ENCODE peak calls at places on chromosome 1, in five cellular contexts. K is upper lobe of left lung, Q is stomach, U is HCT116, G is GM23338. S is an unnamed sample.

GRCh38 chr1:227793079-227793947 is 22.2 kb upstream of the PRSS38 start:
- DNase-seq in U (no peak), Q (no peak), G (no peak), K (peak; percentile 27), S (no peak)

GRCh38 chr1:247088967-247089366 is 10.4 kb upstream of the ZNF670 start:
- DNase-seq in K (peak; percentile 17), U (no peak), G (no peak), Q (no peak), S (no peak)

GRCh38 chr1:235098547-235098946 is 30.1 kb downstream of the TOMM20 start:
- DNase-seq in U (no peak), K (no peak), Q (no peak), G (no peak), S (no peak)

GRCh38 chr1:39896909-39897685 is 4.6 kb downstream of the MYCL start:
- DNase-seq in G (peak; percentile 54), Q (no peak), K (no peak), U (no peak), S (no peak)

GRCh38 chr1:181166377-181167196 is 78.1 kb downstream of the IER5 start:
- DNase-seq in G (peak; percentile 94), Q (peak; percentile 68), K (no peak), U (peak; percentile 68), S (peak; percentile 80)

GRCh38 chr1:231059566-231060193 is 19.6 kb upstream of the FAM89A start:
- DNase-seq in G (no peak), Q (no peak), K (no peak), U (no peak), S (no peak)

GRCh38 chr1:119075614-119076013 is 64.8 kb downstream of the WARS2 start:
- DNase-seq in K (no peak), Q (no peak), G (no peak), U (no peak), S (no peak)

GRCh38 chr1:181486098-181486420 is 2.7 kb downstream of the CACNA1E start:
- DNase-seq in G (no peak), K (no peak), Q (no peak), U (no peak), S (no peak)

GRCh38 chr1:34176830-34177613 is at the start of gene C1orf94:
- DNase-seq in K (peak; percentile 80), U (no peak), Q (no peak), G (peak; percentile 75), S (no peak)

GRCh38 chr1:9267827-9268581 is 24.7 kb upstream of the SPSB1 start:
- DNase-seq in Q (no peak), G (no peak), U (no peak), K (no peak), S (no peak)

GRCh38 chr1:93114403-93114802 is 35.3 kb downstream of the MTF2 start:
- DNase-seq in Q (no peak), K (no peak), U (no peak), G (no peak), S (no peak)

GRCh38 chr1:216666431-216666830 is 56.8 kb downstream of the ESRRG start:
- DNase-seq in U (no peak), G (no peak), Q (no peak), K (no peak), S (no peak)

GRCh38 chr1:116266864-116267212 is 106.2 kb upstream of the ATP1A1 start:
- DNase-seq in Q (no peak), K (no peak), U (no peak), G (no peak), S (no peak)

GRCh38 chr1:55600243-55600642 is 385.1 kb upstream of the USP24 start:
- DNase-seq in K (no peak), Q (no peak), G (no peak), U (no peak), S (no peak)

GRCh38 chr1:89633103-89633744 is at the start of gene LRRC8C:
- DNase-seq in Q (peak; percentile 49), K (peak; percentile 92), U (peak; percentile 10), G (peak; percentile 62), S (no peak)

GRCh38 chr1:9400425-9401079 is 107.9 kb downstream of the SPSB1 start:
- DNase-seq in G (peak; percentile 35), K (no peak), Q (peak; percentile 42), U (no peak), S (no peak)

GRCh38 chr1:35223109-35223630 is 30.2 kb upstream of the SFPQ start:
- DNase-seq in Q (no peak), G (no peak), K (no peak), U (no peak), S (no peak)

GRCh38 chr1:57833296-57833695 is 409.4 kb upstream of the DAB1 start:
- DNase-seq in U (no peak), Q (no peak), G (no peak), K (no peak), S (no peak)

DNA sequence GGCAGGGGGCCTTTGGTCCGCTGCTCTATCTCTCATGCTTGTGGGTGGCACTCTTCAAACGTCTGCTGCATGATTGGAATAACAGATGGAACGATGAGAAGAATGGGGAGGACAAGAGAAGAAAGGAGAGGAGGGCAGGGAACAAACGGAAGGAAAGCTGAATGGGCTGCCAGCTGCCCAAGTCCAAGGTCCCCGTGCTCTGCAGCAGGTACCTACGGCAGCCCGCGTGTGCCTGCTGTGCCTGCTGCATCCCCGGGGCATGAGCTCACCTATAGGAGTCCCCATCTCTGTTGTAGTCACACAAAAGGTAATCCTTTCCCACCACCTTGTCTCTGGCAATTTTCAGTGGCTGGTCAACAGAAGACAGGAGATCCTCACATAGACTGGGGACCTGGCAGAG is 73.1 kb downstream of the SLC66A1 start:
- DNase-seq in U (no peak), Q (no peak), K (no peak), G (no peak), S (no peak)
- TF ChIP-seq POLR2AphosphoS5 in U (no peak), Q (no peak), K (no peak), G (no peak), S (no peak)

GRCh38 chr1:167720965-167721616 is 691 bp upstream of the MPZL1 start:
- DNase-seq in Q (peak; percentile 52), G (no peak), U (no peak), K (no peak), S (no peak)
- TF ChIP-seq POLR2AphosphoS5 in Q (no peak), G (no peak), U (no peak), K (no peak), S (no peak)

GRCh38 chr1:155960081-155960745 is 18.1 kb downstream of the ARHGEF2 start:
- DNase-seq in U (no peak), Q (no peak), K (no peak), G (no peak), S (no peak)

GRCh38 chr1:155964193-155964592 is 14.2 kb downstream of the ARHGEF2 start:
- DNase-seq in Q (no peak), G (no peak), U (no peak), K (no peak), S (no peak)

GRCh38 chr1:155962599-155963211 is 15.6 kb downstream of the ARHGEF2 start:
- DNase-seq in K (no peak), Q (peak; percentile 62), G (no peak), U (no peak), S (no peak)

GRCh38 chr1:155966135-155966534 is 12.2 kb downstream of the ARHGEF2 start:
- DNase-seq in G (peak; percentile 67), Q (no peak), U (no peak), K (no peak), S (no peak)

GRCh38 chr1:155961937-155962336 is 16.4 kb downstream of the ARHGEF2 start:
- DNase-seq in Q (peak; percentile 49), U (peak; percentile 92), K (peak; percentile 74), G (no peak), S (no peak)
- TF ChIP-seq POLR2AphosphoS5 in Q (peak; percentile 51), U (peak; percentile 51), K (peak; percentile 57), G (no peak), S (no peak)

GRCh38 chr1:212611000-212611636 is 2.6 kb downstream of the ATF3 start:
- DNase-seq in Q (no peak), U (no peak), K (no peak), G (no peak), S (no peak)

GRCh38 chr1:212610575-212610967 is 2.0 kb downstream of the ATF3 start:
- DNase-seq in Q (no peak), K (no peak), U (no peak), G (no peak), S (no peak)

GRCh38 chr1:212608209-212608955 is at the start of gene ATF3:
- DNase-seq in U (peak; percentile 98), G (peak; percentile 99), K (peak; percentile 98), Q (peak; percentile 100), S (peak; percentile 96)

GRCh38 chr1:212608956-212609700 is 567 bp downstream of the ATF3 start:
- DNase-seq in G (peak; percentile 80), K (peak; percentile 93), U (no peak), Q (peak; percentile 57), S (peak; percentile 85)

GRCh38 chr1:212609701-212610574 is 1.4 kb downstream of the ATF3 start:
- DNase-seq in G (no peak), K (no peak), Q (no peak), U (no peak), S (no peak)
- TF ChIP-seq POLR2AphosphoS5 in G (no peak), K (no peak), Q (no peak), U (peak; percentile 47), S (no peak)

DNA sequence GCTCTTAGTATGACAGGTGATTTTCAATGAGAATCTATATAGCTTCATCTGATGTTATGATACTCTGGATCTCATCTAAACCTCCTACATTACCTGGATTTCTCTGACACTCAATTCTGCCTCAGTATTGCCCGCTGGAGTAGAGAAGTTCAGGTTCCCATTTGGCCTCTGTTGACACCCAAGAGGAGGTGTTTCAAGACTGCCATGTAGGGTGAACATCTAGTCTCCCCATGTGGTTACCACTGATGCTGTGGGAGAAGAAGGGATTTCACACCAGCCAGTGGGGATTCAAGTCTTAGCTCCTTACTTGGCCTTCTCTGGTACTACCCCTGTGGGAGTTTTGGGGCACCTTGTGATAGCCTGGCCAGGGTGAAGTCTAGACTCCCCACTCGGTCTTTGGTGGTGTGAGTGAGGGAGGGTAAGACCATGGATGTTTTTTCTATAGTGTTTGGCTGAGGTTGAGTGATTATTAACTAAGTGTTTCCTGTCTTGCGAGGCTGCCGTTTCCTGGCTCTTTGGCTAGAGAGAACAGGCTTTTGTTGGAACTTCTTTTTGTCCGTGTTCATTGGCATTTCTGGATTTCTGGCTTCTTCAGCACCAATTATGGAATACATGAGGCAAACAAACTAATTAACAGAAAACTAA is 90.7 kb downstream of the RHOU start:
- DNase-seq in G (no peak), Q (no peak), U (no peak), K (no peak), S (no peak)
- TF ChIP-seq POLR2AphosphoS5 in G (no peak), Q (no peak), U (no peak), K (no peak), S (no peak)

GRCh38 chr1:100785399-100786082 is 66.0 kb downstream of the VCAM1 start:
- DNase-seq in Q (no peak), K (no peak), G (peak; percentile 40), U (no peak), S (no peak)
- TF ChIP-seq POLR2AphosphoS5 in Q (no peak), K (no peak), G (no peak), U (no peak), S (no peak)

S was measured in H1.